ENCODE peak calls at places on chromosomes 4 and X, in four cellular contexts. B is K562, N is H1, Y is GM12878. L is an unnamed sample.

GRCh38 chr4:84852081-84852480 is 114.4 kb downstream of the WDFY3 start:
- DNase-seq in Y (no peak), B (no peak), N (no peak), L (peak; percentile 22)

GRCh38 chr4:74544655-74545361 is 99.9 kb downstream of the AREG start:
- DNase-seq in B (no peak), Y (no peak), N (no peak), L (no peak)

GRCh38 chrX:70134116-70134477 is 850 bp downstream of the IGBP1 start:
- DNase-seq in Y (no peak), N (no peak), B (peak; percentile 18), L (no peak)

GRCh38 chr4:74990276-74990675 is 57.4 kb downstream of the PARM1 start:
- DNase-seq in Y (no peak), B (no peak), N (no peak), L (no peak)

GRCh38 chrX:30653415-30654131 is at the start of gene GK:
- DNase-seq in N (no peak), Y (no peak), B (peak; percentile 11), L (no peak)

GRCh38 chrX:50081282-50081955 is 119.4 kb downstream of the AKAP4 start:
- DNase-seq in B (no peak), N (peak; percentile 43), Y (no peak), L (no peak)

GRCh38 chrX:33183366-33183765 is 28.0 kb downstream of the DMD start:
- DNase-seq in B (no peak), N (no peak), Y (no peak), L (no peak)

GRCh38 chrX:107301253-107301652 is 94.8 kb downstream of the DNAAF6 start:
- DNase-seq in N (no peak), B (no peak), Y (no peak), L (no peak)

GRCh38 chr4:19780871-19781270 is 470.8 kb upstream of the SLIT2 start:
- DNase-seq in N (no peak), B (no peak), Y (no peak), L (no peak)

GRCh38 chr4:92091335-92091734 is 212.4 kb upstream of the GRID2 start:
- DNase-seq in N (peak; percentile 61), B (no peak), Y (no peak), L (no peak)

GRCh38 chr4:151865744-151866143 is 104.9 kb upstream of the GATB start:
- DNase-seq in B (no peak), N (no peak), Y (no peak), L (no peak)

GRCh38 chr4:151862766-151863165 is 102.0 kb upstream of the GATB start:
- DNase-seq in Y (no peak), B (no peak), N (no peak), L (no peak)

GRCh38 chr4:151864068-151864467 is 103.3 kb upstream of the GATB start:
- DNase-seq in B (no peak), N (no peak), Y (no peak), L (no peak)

GRCh38 chr4:151866266-151866918 is 105.6 kb upstream of the GATB start:
- DNase-seq in Y (no peak), B (no peak), N (no peak), L (no peak)

GRCh38 chr4:151865327-151865726 is 104.5 kb upstream of the GATB start:
- DNase-seq in N (no peak), B (no peak), Y (no peak), L (no peak)
- TF ChIP-seq ATF3 in N (no peak), B (no peak), Y (no peak), L (no peak)

GRCh38 chrX:79065696-79066095 is 78.8 kb upstream of the GPR174 start:
- DNase-seq in B (no peak), Y (peak; percentile 51), N (no peak), L (no peak)
- TF ChIP-seq EGR1 in B (no peak), Y (no peak), N (no peak), L (no peak)

DNA sequence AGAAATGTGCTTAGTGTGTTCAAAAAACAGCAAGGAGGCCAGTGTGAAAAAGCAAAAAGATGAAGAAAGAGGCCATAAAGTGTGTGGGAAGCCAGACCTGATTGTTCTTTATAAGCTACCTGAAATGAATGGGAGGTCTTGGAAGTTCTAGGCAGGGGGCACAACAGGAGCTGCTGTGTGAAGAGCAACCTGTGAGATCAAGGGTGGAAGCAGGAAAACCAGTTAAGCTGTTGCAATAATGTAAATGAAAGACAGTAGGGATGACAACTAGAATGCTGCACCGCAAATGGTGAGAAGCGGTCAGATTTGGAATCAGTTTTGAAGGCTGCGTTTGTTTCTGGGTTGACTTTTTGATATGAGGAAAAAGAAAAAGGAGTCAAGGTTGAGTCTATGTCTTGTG is 123.5 kb downstream of the TMEM144 start:
- DNase-seq in Y (no peak), B (no peak), N (no peak), L (no peak)
- TF ChIP-seq ATF3 in Y (no peak), B (no peak), N (no peak), L (no peak)

GRCh38 chr4:2194556-2194955 is 47.4 kb downstream of the HAUS3 start:
- DNase-seq in B (no peak), N (no peak), Y (no peak), L (no peak)
- TF ChIP-seq EGR1 in B (no peak), N (no peak), Y (no peak), L (no peak)

DNA sequence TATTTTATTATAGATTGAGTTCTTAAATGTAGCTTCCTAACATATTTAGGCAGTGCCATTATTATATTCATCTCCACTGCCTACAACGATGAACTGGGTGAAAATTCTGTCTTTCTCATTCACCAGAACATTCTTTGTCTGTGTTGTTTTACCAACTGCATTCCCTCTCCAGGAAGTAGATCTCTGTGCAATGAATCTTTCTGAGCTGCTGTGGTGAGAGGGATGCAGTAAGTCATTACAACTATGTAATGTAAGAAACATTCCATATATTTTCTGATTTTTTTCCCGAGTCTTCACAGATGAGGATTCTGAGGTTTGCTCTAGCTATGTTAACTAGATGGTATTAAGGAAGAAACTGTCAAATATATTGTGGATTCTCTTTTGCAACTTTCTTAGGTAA is 811.9 kb upstream of the PCDH7 start:
- DNase-seq in B (no peak), Y (no peak), N (no peak), L (no peak)
- TF ChIP-seq ATF3 in B (no peak), Y (no peak), N (no peak), L (no peak)

GRCh38 chrX:48688531-48689142 is 5.0 kb downstream of the WAS start:
- DNase-seq in N (no peak), B (no peak), Y (no peak), L (no peak)
- TF ChIP-seq EGR1 in N (no peak), B (no peak), Y (no peak), L (no peak)

GRCh38 chr4:114320126-114320525 is 278.5 kb upstream of the UGT8 start:
- DNase-seq in N (no peak), B (no peak), Y (no peak), L (no peak)
- TF ChIP-seq ATF3 in N (no peak), B (no peak), Y (no peak), L (no peak)

GRCh38 chr4:101701551-101701950 is 89.0 kb upstream of the BANK1 start:
- DNase-seq in B (no peak), N (no peak), Y (no peak), L (no peak)

GRCh38 chr4:101695176-101695575 is 95.4 kb upstream of the BANK1 start:
- DNase-seq in Y (no peak), N (no peak), B (no peak), L (no peak)

GRCh38 chr4:101696276-101697010 is 94.1 kb upstream of the BANK1 start:
- DNase-seq in N (no peak), Y (no peak), B (no peak), L (no peak)

GRCh38 chr4:101697266-101697665 is 93.3 kb upstream of the BANK1 start:
- DNase-seq in B (no peak), Y (no peak), N (no peak), L (no peak)

GRCh38 chr4:101699441-101700117 is 91.0 kb upstream of the BANK1 start:
- DNase-seq in B (no peak), Y (no peak), N (no peak), L (no peak)
- TF ChIP-seq EGR1 in B (no peak), Y (no peak), N (no peak), L (no peak)

DNA sequence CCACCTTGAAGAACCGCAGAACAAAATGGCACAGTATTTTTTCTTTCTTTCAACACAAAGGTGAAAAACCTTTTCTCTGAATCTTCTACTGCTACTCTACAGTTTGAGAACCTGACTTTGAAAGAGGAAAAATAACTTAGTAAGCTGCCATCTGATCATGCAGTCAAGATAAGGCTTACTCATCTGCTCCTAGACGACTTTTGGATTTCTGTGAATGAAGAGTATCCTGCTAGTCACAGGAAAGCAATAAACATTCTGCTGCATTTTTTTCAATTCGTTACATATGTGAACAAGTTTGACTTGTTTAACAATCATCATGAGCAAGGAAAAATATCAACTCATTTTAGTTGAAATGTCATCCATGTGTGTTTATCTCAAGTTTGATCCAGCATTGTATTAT is 25.2 kb downstream of the TIGD2 start:
- DNase-seq in N (no peak), B (no peak), Y (no peak), L (no peak)
- TF ChIP-seq ATF3 in N (no peak), B (no peak), Y (no peak), L (no peak)

GRCh38 chr4:82519776-82520175 is 42.0 kb downstream of the TMEM150C start:
- DNase-seq in Y (no peak), B (no peak), N (no peak), L (no peak)

GRCh38 chr4:82517043-82517442 is 44.7 kb downstream of the TMEM150C start:
- DNase-seq in Y (no peak), N (no peak), B (no peak), L (no peak)

GRCh38 chr4:82513382-82513781 is 48.4 kb downstream of the TMEM150C start:
- DNase-seq in Y (no peak), B (no peak), N (no peak), L (no peak)

GRCh38 chr4:82519072-82519471 is 42.7 kb downstream of the TMEM150C start:
- DNase-seq in Y (no peak), N (no peak), B (no peak), L (no peak)

DNA sequence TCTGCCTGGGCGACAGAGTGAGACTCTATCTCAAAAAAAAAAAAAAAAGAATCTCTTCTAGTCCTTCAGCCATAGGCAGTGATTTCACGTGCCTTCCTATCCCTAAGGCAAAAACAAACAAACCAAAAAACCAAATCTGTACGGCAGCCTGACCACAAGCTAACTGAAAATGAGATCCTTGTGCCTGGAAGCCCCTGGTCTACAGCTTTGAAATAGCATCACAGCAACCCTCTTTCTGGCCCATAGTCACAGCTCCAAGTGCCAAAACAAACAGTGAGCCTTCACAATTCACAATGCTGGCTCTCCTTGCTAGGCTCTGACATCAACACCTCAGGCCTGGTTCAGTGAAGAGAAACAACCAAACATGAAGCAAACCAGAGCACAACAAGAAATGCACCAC is 46.1 kb downstream of the TMEM150C start:
- DNase-seq in N (no peak), Y (no peak), B (no peak), L (no peak)
- TF ChIP-seq EGR1 in N (no peak), Y (no peak), B (no peak), L (no peak)